ENCODE peak calls at places on chromosomes 5 and 9, in eight cellular contexts. T is activated effector memory CD4-positive, alpha-beta T cell treated with anti-CD3 and anti-CD28 coated beads, Interleukin-2, amount 50 U/mL, for 16 hours; Z is NCI-H460; F is hypothalamus; S is iPS-NIHi11; A is type B pancreatic cell; D is effector memory CD4-positive, alpha-beta T cell; P is GM12864. I is an unnamed sample.

GRCh38 chr5:104111622-104112021 is 549.0 kb upstream of the NUDT12 start:
- DNase-seq in T (no peak), Z (no peak), F (no peak), S (no peak), A (no peak), D (no peak), P (no peak), I (no peak)

GRCh38 chr9:89387970-89388867 is 69.9 kb downstream of the SECISBP2 start:
- DNase-seq in T (no peak), Z (peak), F (no peak), S (no peak), A (no peak), D (no peak), P (no peak), I (no peak)

GRCh38 chr5:14864181-14864812 is 7.3 kb downstream of the ANKH start:
- DNase-seq in T (no peak), Z (no peak), F (no peak), S (no peak), A (no peak), D (no peak), P (no peak), I (no peak)

GRCh38 chr5:95032801-95033200 is 252.1 kb downstream of the MCTP1 start:
- DNase-seq in T (no peak), Z (no peak), F (no peak), S (no peak), A (no peak), D (no peak), P (no peak), I (no peak)

GRCh38 chr5:7855611-7856010 is 4.7 kb upstream of the CFAP90 start:
- DNase-seq in T (no peak), Z (no peak), F (no peak), S (no peak), A (no peak), D (no peak), P (no peak), I (no peak)

GRCh38 chr5:35884125-35884788 is 27.6 kb downstream of the IL7R start:
- DNase-seq in T (no peak), Z (no peak), F (no peak), S (no peak), A (no peak), D (no peak), P (no peak), I (no peak)

GRCh38 chr9:76703270-76703669 is 61.0 kb upstream of the PCA3 start:
- DNase-seq in T (no peak), Z (no peak), F (no peak), S (no peak), A (no peak), D (no peak), P (no peak), I (no peak)

GRCh38 chr5:78706825-78707224 is 58.3 kb upstream of the LHFPL2 start:
- DNase-seq in T (no peak), Z (no peak), F (no peak), S (no peak), A (no peak), D (no peak), P (no peak), I (no peak)

GRCh38 chr9:80076105-80076504 is 504.3 kb downstream of the TLE4 start:
- DNase-seq in T (no peak), Z (no peak), F (no peak), S (no peak), A (no peak), D (no peak), P (no peak), I (no peak)

GRCh38 chr5:73896668-73897067 is 270.7 kb downstream of the ARHGEF28 start:
- DNase-seq in T (no peak), Z (no peak), F (no peak), S (no peak), A (no peak), D (no peak), P (no peak), I (no peak)

GRCh38 chr9:121945849-121946248 is 147.3 kb downstream of the TTLL11 start:
- DNase-seq in T (no peak), Z (no peak), F (no peak), S (no peak), A (no peak), D (no peak), P (no peak), I (no peak)

GRCh38 chr5:139543423-139543991 is 17.6 kb upstream of the UBE2D2 start:
- DNase-seq in T (peak), Z (no peak), F (peak), S (peak), A (no peak), D (peak), P (no peak), I (peak)

GRCh38 chr5:135955525-135955924 is 742 bp upstream of the LECT2 start:
- DNase-seq in T (no peak), Z (no peak), F (no peak), S (no peak), A (no peak), D (no peak), P (peak), I (no peak)

GRCh38 chr9:89021154-89021803 is 30.0 kb downstream of the S1PR3 start:
- DNase-seq in T (no peak), Z (peak), F (no peak), S (no peak), A (no peak), D (no peak), P (no peak), I (no peak)

GRCh38 chr5:66727630-66728029 is 131.4 kb downstream of the MAST4 start:
- DNase-seq in T (no peak), Z (no peak), F (no peak), S (no peak), A (no peak), D (no peak), P (no peak), I (no peak)

GRCh38 chr5:63398346-63398745 is 563.9 kb downstream of the HTR1A start:
- DNase-seq in T (no peak), Z (no peak), F (no peak), S (peak), A (no peak), D (no peak), P (no peak), I (no peak)

GRCh38 chr9:110040788-110041187 is 167.2 kb downstream of the C9orf152 start:
- DNase-seq in T (no peak), Z (no peak), F (no peak), S (no peak), A (no peak), D (no peak), P (no peak), I (no peak)

GRCh38 chr5:179974946-179975712 is 67.4 kb upstream of the TBC1D9B start:
- DNase-seq in T (no peak), Z (peak), F (peak), S (peak), A (no peak), D (no peak), P (peak), I (peak)

GRCh38 chr9:137669261-137669672 is 50.5 kb downstream of the EHMT1 start:
- DNase-seq in T (no peak), Z (no peak), F (no peak), S (no peak), A (no peak), D (no peak), P (no peak), I (no peak)

GRCh38 chr5:37703841-37704241 is 136.0 kb downstream of the GDNF start:
- DNase-seq in T (no peak), Z (no peak), F (no peak), S (no peak), A (no peak), D (no peak), P (no peak), I (no peak)

GRCh38 chr5:111703662-111704061 is 53.3 kb downstream of the NREP start:
- DNase-seq in T (no peak), Z (no peak), F (no peak), S (no peak), A (no peak), D (no peak), P (peak), I (no peak)

GRCh38 chr9:95515272-95516113 is 1.3 kb downstream of the PTCH1 start:
- DNase-seq in T (peak), Z (no peak), F (peak), S (peak), A (no peak), D (no peak), P (no peak), I (peak)

GRCh38 chr5:17374157-17374556 is 123.9 kb upstream of the TAF11L2 start:
- DNase-seq in T (no peak), Z (no peak), F (no peak), S (no peak), A (no peak), D (no peak), P (no peak), I (no peak)

GRCh38 chr5:93601433-93602175 is 18.6 kb downstream of the NR2F1 start:
- DNase-seq in T (no peak), Z (no peak), F (no peak), S (no peak), A (no peak), D (no peak), P (no peak), I (no peak)

GRCh38 chr9:37839491-37840461 is 39.2 kb downstream of the DCAF10 start:
- DNase-seq in T (no peak), Z (no peak), F (no peak), S (no peak), A (no peak), D (no peak), P (no peak), I (no peak)

GRCh38 chr5:138078006-138078643 is 5.7 kb upstream of the WNT8A start:
- DNase-seq in T (no peak), Z (no peak), F (no peak), S (no peak), A (no peak), D (no peak), P (no peak), I (no peak)

GRCh38 chr5:143106175-143106574 is 297.3 kb downstream of the NR3C1 start:
- DNase-seq in T (no peak), Z (peak), F (no peak), S (peak), A (no peak), D (no peak), P (no peak), I (no peak)

GRCh38 chr5:107815109-107815508 is 144.4 kb upstream of the EFNA5 start:
- DNase-seq in T (no peak), Z (no peak), F (no peak), S (no peak), A (no peak), D (no peak), P (no peak), I (no peak)

GRCh38 chr5:109452661-109453060 is 42.9 kb upstream of the PJA2 start:
- DNase-seq in T (no peak), Z (no peak), F (no peak), S (no peak), A (no peak), D (no peak), P (no peak), I (no peak)

GRCh38 chr9:136081826-136082495 is 13.1 kb downstream of the NACC2 start:
- DNase-seq in T (no peak), Z (no peak), F (no peak), S (no peak), A (no peak), D (no peak), P (no peak), I (no peak)

GRCh38 chr9:106023455-106023854 is 329.1 kb downstream of the TMEM38B start:
- DNase-seq in T (no peak), Z (no peak), F (no peak), S (no peak), A (no peak), D (no peak), P (no peak), I (no peak)

GRCh38 chr9:134032456-134033222 is 7.4 kb downstream of the BRD3OS start:
- DNase-seq in T (no peak), Z (no peak), F (no peak), S (no peak), A (no peak), D (no peak), P (no peak), I (no peak)

GRCh38 chr9:15889555-15889954 is 336.7 kb downstream of the CCDC171 start:
- DNase-seq in T (no peak), Z (no peak), F (no peak), S (no peak), A (no peak), D (no peak), P (no peak), I (no peak)

GRCh38 chr9:129866373-129867137 is 31.3 kb downstream of the USP20 start:
- DNase-seq in T (peak), Z (no peak), F (no peak), S (no peak), A (no peak), D (peak), P (no peak), I (no peak)

GRCh38 chr9:130398487-130399240 is 46.1 kb upstream of the ASS1 start:
- DNase-seq in T (no peak), Z (no peak), F (no peak), S (no peak), A (no peak), D (no peak), P (no peak), I (no peak)